ENCODE peak calls at places on chromosome 18, in four cellular contexts. V, L, F and O are unnamed samples.

GRCh38 chr18:3117493-3118192 is 102.1 kb downstream of the MYOM1 start:
- DNase-seq in V (no peak), L (no peak), F (no peak), O (no peak)

GRCh38 chr18:79484661-79485621 is 89.2 kb downstream of the NFATC1 start:
- DNase-seq in V (peak; percentile 30), L (peak; percentile 96), F (peak; percentile 45), O (peak; percentile 71)

GRCh38 chr18:57425096-57425495 is 10.1 kb upstream of the ONECUT2 start:
- DNase-seq in V (no peak), L (no peak), F (no peak), O (no peak)

GRCh38 chr18:11857177-11857887 is 6.1 kb downstream of the CHMP1B start:
- DNase-seq in V (peak; percentile 48), L (peak; percentile 100), F (no peak), O (peak; percentile 95)

GRCh38 chr18:52657063-52657462 is 317.1 kb downstream of the DCC start:
- DNase-seq in V (no peak), L (no peak), F (no peak), O (no peak)

GRCh38 chr18:49024408-49024807 is 73.6 kb upstream of the SMAD7 start:
- DNase-seq in V (no peak), L (no peak), F (no peak), O (no peak)

GRCh38 chr18:34223164-34223892 is 1.4 kb downstream of the NOL4 start:
- DNase-seq in V (no peak), L (no peak), F (peak; percentile 69), O (no peak)

GRCh38 chr18:49018553-49018943 is 67.8 kb upstream of the SMAD7 start:
- DNase-seq in V (no peak), L (no peak), F (no peak), O (no peak)

GRCh38 chr18:55079481-55080350 is 120.5 kb upstream of the CCDC68 start:
- DNase-seq in V (no peak), L (no peak), F (no peak), O (no peak)

GRCh38 chr18:30057398-30057797 is 985.1 kb downstream of the DSC3 start:
- DNase-seq in V (no peak), L (no peak), F (no peak), O (no peak)

GRCh38 chr18:79791141-79791972 is 6.4 kb upstream of the KCNG2 start:
- DNase-seq in V (peak; percentile 39), L (peak; percentile 21), F (peak; percentile 47), O (peak; percentile 69)

GRCh38 chr18:10927980-10928605 is 221.3 kb downstream of the PIEZO2 start:
- DNase-seq in V (no peak), L (no peak), F (no peak), O (no peak)

GRCh38 chr18:79738041-79738461 is 58.4 kb downstream of the CTDP1 start:
- DNase-seq in V (peak; percentile 11), L (no peak), F (peak; percentile 43), O (peak; percentile 58)

GRCh38 chr18:48418409-48419267 is 9.5 kb upstream of the ZBTB7C start:
- DNase-seq in V (no peak), L (no peak), F (no peak), O (no peak)

GRCh38 chr18:48994044-48994651 is 43.4 kb upstream of the SMAD7 start:
- DNase-seq in V (no peak), L (peak; percentile 66), F (no peak), O (no peak)

GRCh38 chr18:42641996-42642395 is 473.5 kb downstream of the RIT2 start:
- DNase-seq in V (no peak), L (no peak), F (no peak), O (no peak)

GRCh38 chr18:55416791-55417190 is 171.2 kb downstream of the TCF4 start:
- DNase-seq in V (no peak), L (no peak), F (no peak), O (no peak)

GRCh38 chr18:8525692-8526091 is 83.5 kb upstream of the RAB12 start:
- DNase-seq in V (no peak), L (no peak), F (no peak), O (peak; percentile 50)

GRCh38 chr18:48975817-48976649 is 25.3 kb upstream of the SMAD7 start:
- DNase-seq in V (peak; percentile 48), L (no peak), F (peak; percentile 87), O (no peak)

GRCh38 chr18:79575891-79576685 is 103.5 kb upstream of the CTDP1 start:
- DNase-seq in V (peak; percentile 64), L (no peak), F (peak; percentile 76), O (peak; percentile 74)

GRCh38 chr18:7035807-7036206 is 81.8 kb downstream of the LAMA1 start:
- DNase-seq in V (no peak), L (no peak), F (no peak), O (no peak)

GRCh38 chr18:48997985-48998831 is 47.4 kb upstream of the SMAD7 start:
- DNase-seq in V (peak; percentile 49), L (peak; percentile 97), F (no peak), O (peak; percentile 82)

GRCh38 chr18:23894661-23895175 is 119.8 kb upstream of the TTC39C start:
- DNase-seq in V (no peak), L (no peak), F (no peak), O (no peak)

GRCh38 chr18:55433688-55434087 is 154.3 kb downstream of the TCF4 start:
- DNase-seq in V (no peak), L (no peak), F (no peak), O (no peak)

GRCh38 chr18:68244786-68245185 is 470.1 kb downstream of the TMX3 start:
- DNase-seq in V (no peak), L (peak; percentile 16), F (no peak), O (no peak)

GRCh38 chr18:23784811-23785245 is 95.6 kb downstream of the LAMA3 start:
- DNase-seq in V (no peak), L (peak; percentile 60), F (no peak), O (no peak)

GRCh38 chr18:58048243-58048642 is 4.2 kb downstream of the NEDD4L start:
- DNase-seq in V (no peak), L (no peak), F (no peak), O (no peak)

GRCh38 chr18:23971656-23972230 is 42.8 kb upstream of the TTC39C start:
- DNase-seq in V (no peak), L (peak; percentile 99), F (no peak), O (no peak)

DNA sequence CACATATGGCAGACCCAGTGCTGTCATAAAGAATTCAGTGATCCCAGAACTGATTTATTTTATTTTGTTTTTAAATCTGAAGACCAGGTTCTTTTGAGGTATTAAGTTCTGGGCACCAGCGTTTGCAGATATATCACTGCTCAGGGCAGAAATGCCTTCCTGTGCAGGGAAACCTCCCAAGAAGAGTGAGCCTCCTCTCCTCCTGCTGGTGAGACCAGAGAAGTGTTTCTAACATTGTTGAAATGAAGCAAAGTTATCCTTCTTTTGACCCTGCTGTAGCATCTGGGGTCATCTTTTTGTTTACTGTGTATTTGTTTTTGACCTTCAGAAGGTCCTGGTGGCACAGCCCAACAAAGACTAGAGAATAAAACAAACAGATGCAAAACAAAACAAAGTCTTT is 94.0 kb downstream of the AQP4 start:
- DNase-seq in V (no peak), L (no peak), F (no peak), O (no peak)
- TF ChIP-seq CTCF in V (peak; percentile 65), L (peak; percentile 38), F (peak; percentile 33), O (no peak)

DNA sequence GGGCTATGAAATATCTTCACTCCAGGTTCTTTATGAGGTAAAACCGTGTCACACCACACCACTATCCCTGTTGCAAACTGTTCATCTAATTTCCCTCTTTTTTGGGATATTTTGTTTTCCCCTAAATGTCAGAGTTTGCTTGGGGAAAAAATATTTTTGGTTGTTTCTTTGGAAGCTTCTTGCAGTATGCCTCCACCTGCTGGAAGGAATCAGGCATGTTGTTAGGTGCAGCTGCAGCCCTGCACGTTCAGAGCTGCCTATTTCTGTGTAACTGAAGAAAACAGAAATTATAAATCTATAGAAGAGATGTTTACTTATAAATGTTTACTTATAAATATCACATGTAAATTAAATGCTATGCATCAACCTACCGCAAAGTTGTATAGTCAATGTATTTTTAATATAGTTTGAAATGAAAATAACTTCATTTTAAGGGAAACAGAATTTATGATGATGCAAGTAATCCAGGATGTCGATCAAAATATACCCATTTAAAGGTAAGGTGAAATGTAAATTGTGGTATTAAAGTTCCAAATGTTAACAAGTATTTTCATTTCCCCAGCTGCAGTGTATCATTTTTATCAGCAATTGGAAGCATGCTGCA is 238.0 kb downstream of the ZNF516 start:
- DNase-seq in V (no peak), L (peak; percentile 16), F (no peak), O (no peak)
- TF ChIP-seq CTCF in V (peak; percentile 76), L (peak; percentile 82), F (peak; percentile 35), O (peak; percentile 88)

GRCh38 chr18:36427369-36427768 is 129.9 kb downstream of the FHOD3 start:
- DNase-seq in V (no peak), L (no peak), F (no peak), O (no peak)

GRCh38 chr18:36427831-36428230 is 130.3 kb downstream of the FHOD3 start:
- DNase-seq in V (no peak), L (no peak), F (no peak), O (no peak)

GRCh38 chr18:36428431-36429029 is 131.0 kb downstream of the FHOD3 start:
- DNase-seq in V (no peak), L (no peak), F (no peak), O (no peak)

GRCh38 chr18:36420826-36421225 is 123.3 kb downstream of the FHOD3 start:
- DNase-seq in V (no peak), L (no peak), F (no peak), O (no peak)

DNA sequence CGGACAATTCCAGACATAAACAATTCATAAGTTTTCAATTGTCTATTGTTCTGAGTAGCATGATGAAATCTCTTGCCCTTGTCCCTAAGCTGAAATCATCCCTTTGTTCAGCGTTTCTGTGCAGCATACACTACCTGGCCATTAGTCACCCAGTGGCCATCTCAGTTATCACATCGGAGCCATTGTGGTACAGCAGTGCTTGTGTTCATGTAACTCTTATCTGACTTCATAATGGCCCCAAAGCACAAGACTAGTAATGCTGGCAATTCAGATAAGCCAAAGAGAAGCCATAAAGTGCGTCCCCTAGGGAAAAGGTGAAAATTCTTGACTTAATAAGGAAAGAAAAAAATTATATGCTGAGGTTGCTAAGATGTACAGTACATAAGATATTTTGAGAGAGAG is 127.2 kb downstream of the FHOD3 start:
- DNase-seq in V (no peak), L (no peak), F (no peak), O (no peak)
- TF ChIP-seq CTCF in V (no peak), L (no peak), F (no peak), O (no peak)

GRCh38 chr18:45619826-45620201 is 4.5 kb downstream of the SLC14A2 start:
- DNase-seq in V (no peak), L (no peak), F (no peak), O (no peak)

GRCh38 chr18:45617284-45617683 is 2.0 kb downstream of the SLC14A2 start:
- DNase-seq in V (peak; percentile 78), L (peak; percentile 76), F (no peak), O (peak; percentile 86)

GRCh38 chr18:45621068-45621511 is 5.8 kb downstream of the SLC14A2 start:
- DNase-seq in V (no peak), L (no peak), F (no peak), O (no peak)

DNA sequence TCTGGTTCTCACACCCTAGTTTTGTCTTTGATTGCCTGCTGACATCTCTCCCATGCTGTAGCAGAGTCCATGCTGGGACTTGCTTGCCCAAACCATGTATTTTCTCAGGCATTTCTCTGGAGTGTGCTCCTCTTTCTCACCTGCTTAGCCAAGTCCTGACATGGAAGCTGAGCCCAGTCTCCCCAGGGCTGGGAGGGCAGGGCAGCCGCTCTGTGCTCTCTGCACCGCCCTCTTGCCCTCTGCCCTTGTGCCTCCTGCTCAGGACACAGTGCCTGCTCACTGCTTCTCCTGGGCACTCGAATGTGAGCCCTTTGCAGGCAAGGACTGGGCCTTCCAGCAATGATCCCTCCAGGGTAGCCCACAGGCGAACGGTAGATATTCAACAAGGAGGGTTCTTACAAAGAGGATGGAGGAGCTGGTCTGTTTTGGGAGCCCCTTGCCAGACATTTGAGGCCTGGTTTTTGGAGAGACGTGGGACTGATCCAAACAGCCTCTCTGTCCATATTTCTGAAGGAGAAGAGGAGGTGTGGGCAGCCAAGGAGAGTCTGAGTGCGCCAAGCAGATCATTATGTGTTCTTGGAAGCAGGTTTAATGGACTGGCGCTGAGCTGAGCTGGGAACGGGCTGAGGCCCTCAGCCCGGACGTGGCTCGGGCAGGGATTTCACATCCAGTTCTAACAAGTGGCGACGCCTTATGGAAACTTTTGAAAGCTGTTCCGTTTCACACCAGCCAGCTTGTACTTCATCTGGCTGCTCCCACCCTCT is 4.0 kb downstream of the SLC14A2 start:
- DNase-seq in V (peak; percentile 60), L (no peak), F (no peak), O (peak; percentile 76)
- TF ChIP-seq CTCF in V (no peak), L (no peak), F (no peak), O (no peak)